ENCODE peak calls at places on chromosomes 2 and 18, in five cellular contexts. Z is bronchial epithelial cell; S is CD8-positive, alpha-beta T cell; I is nucleus accumbens; C is lower lobe of right lung. A is an unnamed sample.

GRCh38 chr18:12242658-12243260 is 11.4 kb upstream of the CIDEA start:
- DNase-seq in Z (no peak), S (no peak), I (no peak), C (no peak), A (no peak)

GRCh38 chr2:238602223-238602945 is 175.7 kb downstream of the ASB1 start:
- DNase-seq in Z (no peak), S (no peak), I (no peak), C (no peak), A (no peak)

GRCh38 chr2:8906208-8906607 is 68.8 kb upstream of the KIDINS220 start:
- DNase-seq in Z (peak; percentile 88), S (no peak), I (no peak), C (no peak), A (no peak)

GRCh38 chr2:201320701-201321100 is 36.4 kb downstream of the FLACC1 start:
- DNase-seq in Z (no peak), S (no peak), I (no peak), C (no peak), A (no peak)

GRCh38 chr2:99881901-99882591 is 260.3 kb downstream of the AFF3 start:
- DNase-seq in Z (peak; percentile 5), S (no peak), I (no peak), C (no peak), A (peak; percentile 42)

GRCh38 chr2:152097291-152098032 is 1.4 kb downstream of the CACNB4 start:
- DNase-seq in Z (peak; percentile 68), S (no peak), I (peak; percentile 11), C (no peak), A (no peak)

GRCh38 chr2:26274058-26274613 is 29.4 kb downstream of the HADHB start:
- DNase-seq in Z (peak; percentile 100), S (no peak), I (no peak), C (no peak), A (no peak)

GRCh38 chr2:50547521-50547920 is 484.4 kb downstream of the NRXN1 start:
- DNase-seq in Z (peak; percentile 96), S (no peak), I (no peak), C (no peak), A (no peak)

GRCh38 chr18:9557250-9557943 is 57.0 kb downstream of the PPP4R1 start:
- DNase-seq in Z (peak; percentile 85), S (no peak), I (no peak), C (no peak), A (no peak)

GRCh38 chr2:177633111-177633510 is 240.5 kb downstream of the AGPS start:
- DNase-seq in Z (no peak), S (no peak), I (no peak), C (no peak), A (no peak)

GRCh38 chr2:96138146-96139145 is at the start of gene ASTL:
- DNase-seq in Z (peak; percentile 38), S (peak; percentile 73), I (no peak), C (peak; percentile 78), A (peak; percentile 20)

GRCh38 chr2:119469661-119470297 is 38.1 kb downstream of the TMEM37 start:
- DNase-seq in Z (no peak), S (no peak), I (no peak), C (no peak), A (no peak)

GRCh38 chr18:48292229-48292628 is 117.0 kb downstream of the ZBTB7C start:
- DNase-seq in Z (no peak), S (no peak), I (no peak), C (no peak), A (no peak)

GRCh38 chr18:57943723-57944122 is 100.3 kb upstream of the NEDD4L start:
- DNase-seq in Z (peak; percentile 73), S (no peak), I (no peak), C (no peak), A (no peak)

GRCh38 chr2:67918471-67918870 is 144.3 kb downstream of the C1D start:
- DNase-seq in Z (peak; percentile 18), S (no peak), I (no peak), C (no peak), A (no peak)

GRCh38 chr2:172906401-172906811 is 169.2 kb upstream of the MAP3K20 start:
- DNase-seq in Z (no peak), S (no peak), I (no peak), C (no peak), A (no peak)

GRCh38 chr2:27891820-27892105 is 1.2 kb downstream of the BABAM2 start:
- DNase-seq in Z (no peak), S (no peak), I (no peak), C (no peak), A (no peak)

GRCh38 chr2:675982-676646 is 1.1 kb downstream of the TMEM18 start:
- DNase-seq in Z (peak; percentile 91), S (peak; percentile 60), I (no peak), C (no peak), A (no peak)

GRCh38 chr2:63047534-63048281 is 2.9 kb upstream of the OTX1 start:
- DNase-seq in Z (peak; percentile 10), S (no peak), I (no peak), C (peak; percentile 53), A (no peak)

GRCh38 chr2:223032187-223033142 is 19.5 kb upstream of the KCNE4 start:
- DNase-seq in Z (peak; percentile 38), S (no peak), I (no peak), C (no peak), A (no peak)

GRCh38 chr2:54428401-54428800 is 27.7 kb upstream of the SPTBN1 start:
- DNase-seq in Z (no peak), S (no peak), I (no peak), C (no peak), A (no peak)

GRCh38 chr18:22136395-22136794 is 33.0 kb upstream of the GATA6 start:
- DNase-seq in Z (peak; percentile 69), S (no peak), I (no peak), C (no peak), A (no peak)

GRCh38 chr2:60530660-60531276 is 22.7 kb downstream of the BCL11A start:
- DNase-seq in Z (no peak), S (no peak), I (no peak), C (peak; percentile 80), A (no peak)

GRCh38 chr2:237291138-237291792 is 122.7 kb downstream of the COL6A3 start:
- DNase-seq in Z (peak; percentile 94), S (no peak), I (no peak), C (peak; percentile 89), A (no peak)

GRCh38 chr2:83196225-83196624 is 1262.9 kb downstream of the SUCLG1 start:
- DNase-seq in Z (peak; percentile 60), S (no peak), I (no peak), C (no peak), A (no peak)

GRCh38 chr2:159256159-159256558 is 30.3 kb downstream of the WDSUB1 start:
- DNase-seq in Z (no peak), S (no peak), I (no peak), C (no peak), A (no peak)

GRCh38 chr2:227228061-227228667 is 63.7 kb downstream of the COL4A3 start:
- DNase-seq in Z (peak; percentile 70), S (no peak), I (peak; percentile 11), C (no peak), A (no peak)

GRCh38 chr18:42258301-42258965 is 303.4 kb downstream of the PIK3C3 start:
- DNase-seq in Z (peak; percentile 3), S (no peak), I (no peak), C (no peak), A (no peak)

GRCh38 chr2:233032551-233033320 is at the start of gene NEU2:
- DNase-seq in Z (no peak), S (no peak), I (no peak), C (no peak), A (no peak)

A was measured in anterior cingulate cortex.